ENCODE peak calls at places on chromosomes 12 and 14, in seven cellular contexts. One of them, this sample, is unnamed. For H3K4me1, the result is how much of the 10 kb centered on the place peaks cover.

GRCh38 chr14:65028937-65029336 is 42.2 kb downstream of the FNTB start:
- DNase-seq in naive thymus-derived CD4-positive, alpha-beta T cell: no peak
- DNase-seq in body of pancreas: no peak
- DNase-seq in IMR-90: peak
- DNase-seq in right lobe of liver: peak
- DNase-seq in left ventricle myocardium inferior: no peak
- DNase-seq in psoas muscle: no peak
- DNase-seq in this sample: no peak

GRCh38 chr14:58362798-58363412 is 32.8 kb upstream of the TOMM20L start:
- DNase-seq in naive thymus-derived CD4-positive, alpha-beta T cell: no peak
- DNase-seq in body of pancreas: no peak
- DNase-seq in IMR-90: peak
- DNase-seq in right lobe of liver: no peak
- DNase-seq in left ventricle myocardium inferior: no peak
- DNase-seq in psoas muscle: no peak
- DNase-seq in this sample: peak

GRCh38 chr12:114888458-114888857 is 204.5 kb upstream of the TBX3 start:
- DNase-seq in naive thymus-derived CD4-positive, alpha-beta T cell: no peak
- DNase-seq in body of pancreas: no peak
- DNase-seq in IMR-90: peak
- DNase-seq in right lobe of liver: no peak
- DNase-seq in left ventricle myocardium inferior: no peak
- DNase-seq in psoas muscle: no peak
- DNase-seq in this sample: no peak

GRCh38 chr12:58504539-58504938 is 415.8 kb downstream of the LRIG3 start:
- DNase-seq in naive thymus-derived CD4-positive, alpha-beta T cell: no peak
- DNase-seq in body of pancreas: no peak
- DNase-seq in IMR-90: peak
- DNase-seq in right lobe of liver: no peak
- DNase-seq in left ventricle myocardium inferior: no peak
- DNase-seq in psoas muscle: no peak
- DNase-seq in this sample: no peak

GRCh38 chr14:30223966-30224365 is 296.3 kb upstream of the PRKD1 start:
- DNase-seq in naive thymus-derived CD4-positive, alpha-beta T cell: no peak
- DNase-seq in body of pancreas: peak
- DNase-seq in IMR-90: no peak
- DNase-seq in right lobe of liver: peak
- DNase-seq in left ventricle myocardium inferior: no peak
- DNase-seq in psoas muscle: no peak
- DNase-seq in this sample: no peak

GRCh38 chr12:70536650-70537049 is 100.6 kb downstream of the PTPRB start:
- DNase-seq in naive thymus-derived CD4-positive, alpha-beta T cell: no peak
- DNase-seq in body of pancreas: no peak
- DNase-seq in IMR-90: no peak
- DNase-seq in right lobe of liver: no peak
- DNase-seq in left ventricle myocardium inferior: no peak
- DNase-seq in psoas muscle: no peak
- DNase-seq in this sample: no peak

GRCh38 chr14:104796682-104797081 is 1.1 kb upstream of the AKT1 start:
- DNase-seq in naive thymus-derived CD4-positive, alpha-beta T cell: no peak
- DNase-seq in body of pancreas: no peak
- DNase-seq in IMR-90: no peak
- DNase-seq in right lobe of liver: no peak
- DNase-seq in left ventricle myocardium inferior: no peak
- DNase-seq in psoas muscle: no peak
- DNase-seq in this sample: no peak

GRCh38 chr14:22887990-22888378 is 5.0 kb downstream of the REM2 start:
- DNase-seq in naive thymus-derived CD4-positive, alpha-beta T cell: no peak
- DNase-seq in body of pancreas: no peak
- DNase-seq in IMR-90: no peak
- DNase-seq in right lobe of liver: no peak
- DNase-seq in left ventricle myocardium inferior: no peak
- DNase-seq in psoas muscle: no peak
- DNase-seq in this sample: peak

GRCh38 chr12:88375301-88375959 is 204.8 kb downstream of the KITLG start:
- DNase-seq in naive thymus-derived CD4-positive, alpha-beta T cell: no peak
- DNase-seq in body of pancreas: no peak
- DNase-seq in IMR-90: no peak
- DNase-seq in right lobe of liver: no peak
- DNase-seq in left ventricle myocardium inferior: no peak
- DNase-seq in psoas muscle: no peak
- DNase-seq in this sample: no peak

GRCh38 chr12:77202457-77203060 is 137.2 kb upstream of the E2F7 start:
- DNase-seq in naive thymus-derived CD4-positive, alpha-beta T cell: no peak
- DNase-seq in body of pancreas: no peak
- DNase-seq in IMR-90: no peak
- DNase-seq in right lobe of liver: no peak
- DNase-seq in left ventricle myocardium inferior: no peak
- DNase-seq in psoas muscle: no peak
- DNase-seq in this sample: no peak

GRCh38 chr14:59454131-59454530 is 11.0 kb downstream of the GPR135 start:
- DNase-seq in naive thymus-derived CD4-positive, alpha-beta T cell: no peak
- DNase-seq in body of pancreas: no peak
- DNase-seq in IMR-90: peak
- DNase-seq in right lobe of liver: no peak
- DNase-seq in left ventricle myocardium inferior: no peak
- DNase-seq in psoas muscle: no peak
- DNase-seq in this sample: no peak

GRCh38 chr12:67085699-67086098 is 183.5 kb upstream of the CAND1 start:
- DNase-seq in naive thymus-derived CD4-positive, alpha-beta T cell: no peak
- DNase-seq in body of pancreas: no peak
- DNase-seq in IMR-90: no peak
- DNase-seq in right lobe of liver: no peak
- DNase-seq in left ventricle myocardium inferior: no peak
- DNase-seq in psoas muscle: no peak
- DNase-seq in this sample: no peak

GRCh38 chr12:13597166-13597565 is 384.2 kb downstream of the GRIN2B start:
- DNase-seq in naive thymus-derived CD4-positive, alpha-beta T cell: no peak
- DNase-seq in body of pancreas: no peak
- DNase-seq in IMR-90: no peak
- DNase-seq in right lobe of liver: no peak
- DNase-seq in left ventricle myocardium inferior: no peak
- DNase-seq in psoas muscle: no peak
- DNase-seq in this sample: no peak

GRCh38 chr12:49189731-49190314 is 943 bp upstream of the TUBA1A start:
- DNase-seq in naive thymus-derived CD4-positive, alpha-beta T cell: no peak
- DNase-seq in body of pancreas: no peak
- DNase-seq in IMR-90: no peak
- DNase-seq in right lobe of liver: no peak
- DNase-seq in left ventricle myocardium inferior: no peak
- DNase-seq in psoas muscle: no peak
- DNase-seq in this sample: no peak

GRCh38 chr14:82710257-82710841 is 1176.7 kb upstream of the SEL1L start:
- DNase-seq in naive thymus-derived CD4-positive, alpha-beta T cell: no peak
- DNase-seq in body of pancreas: peak
- DNase-seq in IMR-90: peak
- DNase-seq in right lobe of liver: peak
- DNase-seq in left ventricle myocardium inferior: no peak
- DNase-seq in psoas muscle: no peak
- DNase-seq in this sample: no peak

GRCh38 chr14:94677239-94677612 is 65.0 kb downstream of the SERPINA3 start:
- DNase-seq in naive thymus-derived CD4-positive, alpha-beta T cell: no peak
- DNase-seq in body of pancreas: no peak
- DNase-seq in IMR-90: no peak
- DNase-seq in right lobe of liver: peak
- DNase-seq in left ventricle myocardium inferior: no peak
- DNase-seq in psoas muscle: no peak
- DNase-seq in this sample: no peak

GRCh38 chr12:74725154-74725553 is 187.5 kb downstream of the ATXN7L3B start:
- DNase-seq in naive thymus-derived CD4-positive, alpha-beta T cell: no peak
- DNase-seq in body of pancreas: no peak
- DNase-seq in IMR-90: peak
- DNase-seq in right lobe of liver: no peak
- DNase-seq in left ventricle myocardium inferior: no peak
- DNase-seq in psoas muscle: no peak
- DNase-seq in this sample: no peak

GRCh38 chr12:107912421-107913004 is 138.0 kb downstream of the ASCL4 start:
- DNase-seq in naive thymus-derived CD4-positive, alpha-beta T cell: peak
- DNase-seq in body of pancreas: peak
- DNase-seq in IMR-90: no peak
- DNase-seq in right lobe of liver: peak
- DNase-seq in left ventricle myocardium inferior: peak
- DNase-seq in psoas muscle: peak
- DNase-seq in this sample: peak

GRCh38 chr12:81284137-81284536 is 206.3 kb downstream of the ACSS3 start:
- DNase-seq in naive thymus-derived CD4-positive, alpha-beta T cell: no peak
- DNase-seq in body of pancreas: no peak
- DNase-seq in IMR-90: peak
- DNase-seq in right lobe of liver: no peak
- DNase-seq in left ventricle myocardium inferior: no peak
- DNase-seq in psoas muscle: no peak
- DNase-seq in this sample: no peak

GRCh38 chr12:95104919-95105452 is 31.6 kb upstream of the NR2C1 start:
- DNase-seq in naive thymus-derived CD4-positive, alpha-beta T cell: no peak
- DNase-seq in body of pancreas: no peak
- DNase-seq in IMR-90: no peak
- DNase-seq in right lobe of liver: no peak
- DNase-seq in left ventricle myocardium inferior: no peak
- DNase-seq in psoas muscle: no peak
- DNase-seq in this sample: no peak

GRCh38 chr12:95107362-95107761 is 33.9 kb upstream of the NR2C1 start:
- DNase-seq in naive thymus-derived CD4-positive, alpha-beta T cell: no peak
- DNase-seq in body of pancreas: no peak
- DNase-seq in IMR-90: no peak
- DNase-seq in right lobe of liver: no peak
- DNase-seq in left ventricle myocardium inferior: no peak
- DNase-seq in psoas muscle: no peak
- DNase-seq in this sample: no peak

GRCh38 chr12:95100264-95101190 is 27.1 kb upstream of the NR2C1 start:
- DNase-seq in naive thymus-derived CD4-positive, alpha-beta T cell: no peak
- DNase-seq in body of pancreas: no peak
- DNase-seq in IMR-90: no peak
- DNase-seq in right lobe of liver: no peak
- DNase-seq in left ventricle myocardium inferior: no peak
- DNase-seq in psoas muscle: no peak
- DNase-seq in this sample: no peak

GRCh38 chr12:95099270-95099790 is 25.9 kb upstream of the NR2C1 start:
- DNase-seq in naive thymus-derived CD4-positive, alpha-beta T cell: no peak
- DNase-seq in body of pancreas: no peak
- DNase-seq in IMR-90: no peak
- DNase-seq in right lobe of liver: no peak
- DNase-seq in left ventricle myocardium inferior: no peak
- DNase-seq in psoas muscle: no peak
- DNase-seq in this sample: no peak

DNA sequence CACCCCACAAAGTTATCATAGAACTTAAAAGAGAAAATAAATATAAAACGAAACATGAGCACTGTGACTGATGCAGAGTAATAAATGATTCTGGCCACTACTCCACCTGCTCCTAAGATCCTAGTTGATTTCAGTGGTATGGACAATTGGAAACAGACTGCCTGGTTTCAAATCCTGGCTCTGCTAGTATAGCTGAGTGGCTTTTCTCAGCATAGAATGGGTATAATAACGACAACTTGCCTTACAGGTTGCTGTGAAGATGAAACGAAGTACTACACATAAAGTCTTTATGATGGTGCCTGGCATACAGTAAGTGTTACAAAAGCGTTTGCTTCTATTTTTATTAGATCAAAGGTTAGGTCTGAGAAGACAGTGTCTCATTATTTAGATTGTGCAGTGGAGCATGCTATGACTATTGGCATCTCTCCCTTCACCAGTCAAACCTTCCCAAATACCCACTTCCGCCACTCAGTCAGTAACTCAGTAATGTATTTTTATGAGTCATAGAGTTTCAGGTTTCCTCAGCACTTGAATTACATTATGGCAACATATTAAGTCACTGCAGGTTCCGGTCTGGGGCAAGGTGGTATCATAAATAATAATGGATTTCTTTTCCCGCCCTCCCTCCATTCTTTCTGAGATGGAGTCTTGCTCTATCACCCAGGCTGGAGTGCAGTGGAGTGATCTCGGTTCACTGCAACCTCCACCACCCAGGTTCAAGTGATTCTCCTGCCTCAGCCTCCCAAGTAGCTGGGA is 29.7 kb upstream of the NR2C1 start:
- DNase-seq in naive thymus-derived CD4-positive, alpha-beta T cell: no peak
- DNase-seq in body of pancreas: no peak
- DNase-seq in IMR-90: peak
- DNase-seq in right lobe of liver: no peak
- DNase-seq in left ventricle myocardium inferior: no peak
- DNase-seq in psoas muscle: no peak
- DNase-seq in this sample: peak
- H3K4me3 ChIP-seq in naive thymus-derived CD4-positive, alpha-beta T cell: no peak
- H3K4me3 ChIP-seq in body of pancreas: no peak
- H3K4me3 ChIP-seq in IMR-90: no peak
- H3K4me3 ChIP-seq in right lobe of liver: no peak
- H3K4me3 ChIP-seq in left ventricle myocardium inferior: no peak
- H3K4me3 ChIP-seq in psoas muscle: no peak
- H3K4me3 ChIP-seq in this sample: no peak

GRCh38 chr12:127051139-127051538 is 1215.8 kb upstream of the TMEM132C start:
- DNase-seq in naive thymus-derived CD4-positive, alpha-beta T cell: no peak
- DNase-seq in body of pancreas: no peak
- DNase-seq in IMR-90: no peak
- DNase-seq in right lobe of liver: no peak
- DNase-seq in left ventricle myocardium inferior: no peak
- DNase-seq in psoas muscle: no peak
- DNase-seq in this sample: no peak
- H3K4me1 ChIP-seq in naive thymus-derived CD4-positive, alpha-beta T cell: under half
- H3K4me1 ChIP-seq in body of pancreas: under half
- H3K4me1 ChIP-seq in IMR-90: under half
- H3K4me1 ChIP-seq in right lobe of liver: under half
- H3K4me1 ChIP-seq in left ventricle myocardium inferior: under half
- H3K4me1 ChIP-seq in psoas muscle: under half
- H3K4me1 ChIP-seq in this sample: under half

GRCh38 chr12:34126239-34126641 is 103.9 kb downstream of the ALG10 start:
- DNase-seq in naive thymus-derived CD4-positive, alpha-beta T cell: no peak
- DNase-seq in body of pancreas: no peak
- DNase-seq in IMR-90: no peak
- DNase-seq in right lobe of liver: no peak
- DNase-seq in left ventricle myocardium inferior: no peak
- DNase-seq in psoas muscle: no peak
- DNase-seq in this sample: peak
- H3K4me3 ChIP-seq in naive thymus-derived CD4-positive, alpha-beta T cell: peak
- H3K4me3 ChIP-seq in body of pancreas: no peak
- H3K4me3 ChIP-seq in IMR-90: no peak
- H3K4me3 ChIP-seq in right lobe of liver: peak
- H3K4me3 ChIP-seq in left ventricle myocardium inferior: peak
- H3K4me3 ChIP-seq in psoas muscle: no peak
- H3K4me3 ChIP-seq in this sample: peak

DNA sequence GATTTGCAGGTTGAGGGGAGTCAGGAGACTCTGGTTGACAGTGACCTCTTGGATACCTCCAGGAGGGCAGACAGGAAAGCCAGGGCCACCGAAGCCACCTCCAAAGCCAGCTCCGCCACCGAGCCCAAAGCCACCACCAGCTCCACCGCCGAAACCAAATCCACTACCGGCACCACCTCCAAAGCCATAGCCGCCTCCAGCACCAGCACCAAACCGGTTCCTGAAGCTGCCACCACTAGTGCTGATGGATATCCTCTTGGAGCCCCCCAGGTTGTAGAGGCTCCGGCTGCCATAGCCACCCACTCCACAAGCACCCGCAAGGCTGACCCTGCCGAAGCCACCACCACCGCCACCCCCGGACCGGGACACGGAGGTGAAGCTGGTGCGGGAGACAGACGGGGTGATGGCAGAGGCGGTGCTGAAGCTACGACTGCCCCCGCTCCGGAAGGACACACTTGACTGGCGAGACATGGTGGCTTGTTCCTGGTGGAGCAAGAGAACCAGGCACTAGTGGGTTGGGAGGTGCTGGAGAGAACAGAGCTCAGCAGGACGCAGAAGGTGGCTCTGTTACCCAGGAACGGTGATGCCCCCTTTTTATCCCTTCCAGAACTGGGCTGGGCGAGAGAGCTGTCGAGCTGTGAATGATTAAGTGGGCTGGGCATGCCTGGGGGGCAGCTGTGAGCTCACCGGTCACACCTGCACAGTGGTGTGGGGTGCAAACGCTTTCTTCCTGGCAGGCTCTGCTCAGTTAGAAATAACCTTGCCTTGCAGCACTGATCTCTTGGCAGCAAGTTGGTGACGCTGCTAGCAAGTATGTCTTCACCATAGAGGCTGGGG is at the start of gene KRT5:
- DNase-seq in naive thymus-derived CD4-positive, alpha-beta T cell: no peak
- DNase-seq in body of pancreas: no peak
- DNase-seq in IMR-90: no peak
- DNase-seq in right lobe of liver: no peak
- DNase-seq in left ventricle myocardium inferior: no peak
- DNase-seq in psoas muscle: no peak
- DNase-seq in this sample: no peak
- H3K4me1 ChIP-seq in naive thymus-derived CD4-positive, alpha-beta T cell: under half
- H3K4me1 ChIP-seq in body of pancreas: under half
- H3K4me1 ChIP-seq in IMR-90: under half
- H3K4me1 ChIP-seq in right lobe of liver: under half
- H3K4me1 ChIP-seq in left ventricle myocardium inferior: under half
- H3K4me1 ChIP-seq in psoas muscle: under half
- H3K4me1 ChIP-seq in this sample: under half